ENCODE peak calls at places on chromosomes 11 and 22, in eight cellular contexts. D is K562; G is T47D; B is NAMALWA; V is GM23338; Q is Panc1; M is LoVo; T is stimulated activated CD4-positive, alpha-beta T cell treated with anti-CD3 and anti-CD28 coated beads, Interleukin-15, amount 100 ng/mL, for 48 hours. R is an unnamed sample.

GRCh38 chr11:67648796-67649613 is 1.5 kb downstream of the ACY3 start:
- DNase-seq in D (no peak), G (no peak), B (peak), V (no peak), Q (no peak), M (no peak), T (no peak), R (peak)

GRCh38 chr11:57214087-57214395 is 23.0 kb downstream of the APLNR start:
- DNase-seq in D (no peak), G (no peak), B (no peak), V (no peak), Q (no peak), M (no peak), T (no peak), R (no peak)

GRCh38 chr22:39343259-39344045 is 6.3 kb upstream of the SYNGR1 start:
- DNase-seq in D (peak), G (peak), B (peak), V (peak), Q (peak), M (peak), T (no peak), R (peak)

GRCh38 chr11:27705873-27706820 is 5.9 kb upstream of the BDNF start:
- DNase-seq in D (peak), G (no peak), B (peak), V (peak), Q (no peak), M (peak), T (no peak), R (no peak)

GRCh38 chr11:65166893-65167292 is 3.1 kb upstream of the SPDYC start:
- DNase-seq in D (no peak), G (no peak), B (no peak), V (no peak), Q (no peak), M (no peak), T (no peak), R (no peak)

GRCh38 chr11:2518112-2518982 is 73.5 kb downstream of the KCNQ1 start:
- DNase-seq in D (no peak), G (no peak), B (no peak), V (no peak), Q (no peak), M (no peak), T (no peak), R (peak)

GRCh38 chr22:42433754-42434153 is 1.6 kb upstream of the NFAM1 start:
- DNase-seq in D (no peak), G (peak), B (no peak), V (no peak), Q (no peak), M (no peak), T (no peak), R (peak)

GRCh38 chr22:32723632-32724031 is 77.9 kb upstream of the TIMP3 start:
- DNase-seq in D (no peak), G (no peak), B (peak), V (no peak), Q (no peak), M (no peak), T (peak), R (peak)

GRCh38 chr11:59259867-59260475 is 47.2 kb upstream of the MPEG1 start:
- DNase-seq in D (no peak), G (no peak), B (no peak), V (no peak), Q (no peak), M (no peak), T (no peak), R (no peak)

R was measured in islet precursor cell.